ENCODE peak calls at places on chromosomes 2 and 18, in four cellular contexts. One of them, this sample, is unnamed.

GRCh38 chr2:240903191-240904060 is 2.7 kb upstream of the CROCC2 start:
- DNase-seq in tibial nerve: no peak
- DNase-seq in H1: no peak
- DNase-seq in adrenal gland: no peak
- DNase-seq in this sample: no peak

GRCh38 chr2:94870392-94871225 is 621 bp upstream of the TEKT4 start:
- DNase-seq in tibial nerve: no peak
- DNase-seq in H1: no peak
- DNase-seq in adrenal gland: no peak
- DNase-seq in this sample: no peak

GRCh38 chr2:226699321-226699720 is 100.3 kb downstream of the IRS1 start:
- DNase-seq in tibial nerve: peak; percentile 30
- DNase-seq in H1: no peak
- DNase-seq in adrenal gland: peak; percentile 84
- DNase-seq in this sample: peak; percentile 9

GRCh38 chr2:173924285-173924684 is 40.9 kb downstream of the SP3 start:
- DNase-seq in tibial nerve: no peak
- DNase-seq in H1: no peak
- DNase-seq in adrenal gland: no peak
- DNase-seq in this sample: no peak

GRCh38 chr2:231371430-231372054 is 24.0 kb upstream of the B3GNT7 start:
- DNase-seq in tibial nerve: no peak
- DNase-seq in H1: no peak
- DNase-seq in adrenal gland: no peak
- DNase-seq in this sample: no peak

GRCh38 chr18:32276896-32277295 is 87.1 kb downstream of the MEP1B start:
- DNase-seq in tibial nerve: no peak
- DNase-seq in H1: no peak
- DNase-seq in adrenal gland: no peak
- DNase-seq in this sample: no peak

GRCh38 chr2:85511008-85511895 is 27.7 kb upstream of the MAT2A start:
- DNase-seq in tibial nerve: no peak
- DNase-seq in H1: no peak
- DNase-seq in adrenal gland: peak; percentile 51
- DNase-seq in this sample: no peak

GRCh38 chr18:74356959-74357358 is 41.3 kb downstream of the C18orf63 start:
- DNase-seq in tibial nerve: no peak
- DNase-seq in H1: no peak
- DNase-seq in adrenal gland: no peak
- DNase-seq in this sample: no peak

GRCh38 chr18:40006553-40007073 is 1948.4 kb upstream of the PIK3C3 start:
- DNase-seq in tibial nerve: no peak
- DNase-seq in H1: no peak
- DNase-seq in adrenal gland: no peak
- DNase-seq in this sample: no peak

GRCh38 chr2:692349-692748 is 15.1 kb upstream of the TMEM18 start:
- DNase-seq in tibial nerve: no peak
- DNase-seq in H1: no peak
- DNase-seq in adrenal gland: no peak
- DNase-seq in this sample: no peak

GRCh38 chr2:236813806-236814205 is 244.2 kb downstream of the ACKR3 start:
- DNase-seq in tibial nerve: no peak
- DNase-seq in H1: no peak
- DNase-seq in adrenal gland: no peak
- DNase-seq in this sample: no peak

GRCh38 chr2:136116813-136117390 is 1.0 kb downstream of the CXCR4 start:
- DNase-seq in tibial nerve: no peak
- DNase-seq in H1: no peak
- DNase-seq in adrenal gland: peak; percentile 63
- DNase-seq in this sample: no peak

GRCh38 chr2:138267161-138267901 is 234.2 kb upstream of the SPOPL start:
- DNase-seq in tibial nerve: no peak
- DNase-seq in H1: no peak
- DNase-seq in adrenal gland: no peak
- DNase-seq in this sample: no peak

GRCh38 chr2:108396845-108397244 is 19.1 kb downstream of the SULT1C4 start:
- DNase-seq in tibial nerve: peak; percentile 8
- DNase-seq in H1: no peak
- DNase-seq in adrenal gland: peak; percentile 12
- DNase-seq in this sample: no peak

GRCh38 chr2:62741954-62742722 is 36.6 kb downstream of the EHBP1 start:
- DNase-seq in tibial nerve: no peak
- DNase-seq in H1: no peak
- DNase-seq in adrenal gland: no peak
- DNase-seq in this sample: no peak

GRCh38 chr2:60468390-60469085 is 84.9 kb downstream of the BCL11A start:
- DNase-seq in tibial nerve: no peak
- DNase-seq in H1: no peak
- DNase-seq in adrenal gland: peak; percentile 43
- DNase-seq in this sample: no peak

GRCh38 chr18:22822024-22822423 is 111.1 kb upstream of the RBBP8 start:
- DNase-seq in tibial nerve: no peak
- DNase-seq in H1: peak; percentile 79
- DNase-seq in adrenal gland: no peak
- DNase-seq in this sample: peak; percentile 6

GRCh38 chr2:106885981-106886915 is at the start of gene ST6GAL2:
- DNase-seq in tibial nerve: no peak
- DNase-seq in H1: no peak
- DNase-seq in adrenal gland: no peak
- DNase-seq in this sample: no peak

GRCh38 chr2:110655701-110656100 is 22.2 kb downstream of the BUB1 start:
- DNase-seq in tibial nerve: no peak
- DNase-seq in H1: no peak
- DNase-seq in adrenal gland: no peak
- DNase-seq in this sample: no peak

GRCh38 chr2:19801367-19802087 is 100.3 kb downstream of the TTC32 start:
- DNase-seq in tibial nerve: peak; percentile 60
- DNase-seq in H1: no peak
- DNase-seq in adrenal gland: peak; percentile 97
- DNase-seq in this sample: peak; percentile 93

GRCh38 chr2:28360742-28361293 is 31.8 kb upstream of the FOSL2 start:
- DNase-seq in tibial nerve: no peak
- DNase-seq in H1: no peak
- DNase-seq in adrenal gland: peak; percentile 89
- DNase-seq in this sample: peak; percentile 74

GRCh38 chr2:118266086-118266485 is 177.8 kb downstream of the INSIG2 start:
- DNase-seq in tibial nerve: no peak
- DNase-seq in H1: no peak
- DNase-seq in adrenal gland: no peak
- DNase-seq in this sample: no peak

GRCh38 chr18:767084-767882 is 44.8 kb downstream of the YES1 start:
- DNase-seq in tibial nerve: no peak
- DNase-seq in H1: no peak
- DNase-seq in adrenal gland: no peak
- DNase-seq in this sample: no peak
- TF ChIP-seq POLR2A in tibial nerve: no peak
- TF ChIP-seq POLR2A in H1: no peak
- TF ChIP-seq POLR2A in adrenal gland: no peak
- TF ChIP-seq POLR2A in this sample: no peak

DNA sequence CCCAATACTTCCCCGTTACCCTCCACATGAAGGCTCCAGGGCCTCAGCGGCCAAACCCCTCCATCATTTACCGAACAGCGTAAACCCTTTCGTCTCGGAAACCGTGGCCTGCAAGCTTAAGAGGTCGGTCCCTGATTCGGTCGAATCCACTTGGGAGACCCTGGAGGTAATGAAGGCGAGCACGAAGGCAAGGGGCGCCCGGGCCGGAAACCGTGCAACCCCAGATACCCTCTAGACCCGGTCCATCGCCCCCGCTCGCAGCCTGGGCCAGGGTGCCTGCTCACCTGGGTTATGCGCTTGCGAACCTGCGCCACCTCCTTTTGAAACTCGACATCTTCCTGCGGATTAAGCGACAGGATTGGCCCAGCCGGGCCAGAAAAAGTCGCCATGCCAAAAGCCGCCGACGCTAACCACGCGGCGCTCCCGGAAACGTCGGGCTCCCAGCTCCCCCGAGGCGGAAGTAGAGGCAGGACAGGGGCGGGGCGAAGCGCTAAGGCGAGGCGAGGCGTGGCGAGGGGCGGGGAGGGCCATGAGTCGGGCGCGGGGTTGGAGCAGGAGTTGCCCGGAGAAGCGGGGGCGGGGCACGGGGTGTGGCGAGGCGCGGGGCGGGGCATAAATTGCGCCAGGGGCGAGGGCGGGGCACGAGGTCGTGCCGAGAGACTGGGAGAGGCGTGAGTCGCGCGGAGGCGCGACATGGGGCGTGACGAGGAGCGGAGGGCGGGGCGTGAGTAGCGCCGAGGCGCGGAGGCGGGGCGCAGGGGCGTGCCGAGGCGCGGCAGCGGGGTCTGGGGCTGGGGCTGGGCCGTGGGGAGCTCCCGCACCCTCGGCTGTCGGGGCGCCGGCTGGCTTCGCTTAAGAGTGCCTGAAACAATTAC is at the start of gene NIFK:
- DNase-seq in tibial nerve: peak; percentile 99
- DNase-seq in H1: peak; percentile 95
- DNase-seq in adrenal gland: peak; percentile 99
- DNase-seq in this sample: peak; percentile 90
- TF ChIP-seq POLR2A in tibial nerve: peak; percentile 50
- TF ChIP-seq POLR2A in H1: peak; percentile 47
- TF ChIP-seq POLR2A in adrenal gland: peak; percentile 68
- TF ChIP-seq POLR2A in this sample: peak; percentile 71

DNA sequence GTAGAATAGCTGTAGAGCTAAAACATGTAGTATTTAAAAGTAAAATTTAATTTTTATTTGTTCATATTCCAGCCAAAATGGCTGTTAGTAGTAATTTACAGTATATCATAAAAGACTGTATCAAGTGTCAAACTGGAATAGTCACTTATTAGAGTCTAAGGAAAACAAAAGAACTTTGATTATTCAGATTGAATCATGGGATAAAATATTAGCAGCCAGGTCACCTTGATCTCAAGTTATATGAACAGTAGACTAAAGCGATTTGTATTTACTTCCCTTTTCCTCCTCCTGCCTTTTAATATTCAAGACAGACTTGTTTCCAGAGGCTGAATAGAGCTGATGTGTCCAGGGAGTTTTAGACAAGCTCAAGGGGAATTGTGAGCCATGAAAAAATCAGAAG is 54.4 kb downstream of the PMAIP1 start:
- DNase-seq in tibial nerve: no peak
- DNase-seq in H1: no peak
- DNase-seq in adrenal gland: no peak
- DNase-seq in this sample: no peak
- TF ChIP-seq POLR2A in tibial nerve: no peak
- TF ChIP-seq POLR2A in H1: no peak
- TF ChIP-seq POLR2A in adrenal gland: no peak
- TF ChIP-seq POLR2A in this sample: no peak

DNA sequence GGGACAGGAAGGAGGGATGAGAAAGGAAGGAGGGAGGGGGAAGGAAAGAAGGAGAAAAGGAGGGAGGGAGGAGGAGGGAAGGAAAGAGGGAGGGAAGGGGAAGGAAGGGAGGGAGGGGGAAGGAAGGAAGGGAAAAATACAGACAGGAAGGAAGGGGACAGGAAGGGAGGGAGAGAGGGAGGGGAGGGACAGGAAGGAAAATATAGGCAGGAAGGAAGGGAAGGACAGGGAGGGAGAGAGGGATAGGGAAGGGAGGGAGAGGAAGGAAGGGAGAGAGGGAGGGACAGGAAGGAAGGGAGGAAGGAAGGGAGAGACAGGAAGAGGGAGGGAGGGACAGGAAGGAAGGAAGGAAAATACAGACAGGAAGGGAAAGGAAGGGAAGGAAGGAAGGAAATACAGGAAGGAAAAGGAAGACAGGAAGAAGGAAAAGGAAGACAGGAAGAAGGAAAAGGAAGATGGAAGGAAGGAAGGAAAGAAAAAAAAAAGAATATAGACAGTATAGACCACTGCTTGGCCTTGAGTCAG is 63.6 kb downstream of the FEZ2 start:
- DNase-seq in tibial nerve: no peak
- DNase-seq in H1: no peak
- DNase-seq in adrenal gland: no peak
- DNase-seq in this sample: no peak
- TF ChIP-seq POLR2A in tibial nerve: no peak
- TF ChIP-seq POLR2A in H1: no peak
- TF ChIP-seq POLR2A in adrenal gland: no peak
- TF ChIP-seq POLR2A in this sample: no peak

GRCh38 chr2:59353301-59353921 is 1112.3 kb upstream of the FANCL start:
- DNase-seq in tibial nerve: no peak
- DNase-seq in H1: no peak
- DNase-seq in adrenal gland: no peak
- DNase-seq in this sample: no peak

DNA sequence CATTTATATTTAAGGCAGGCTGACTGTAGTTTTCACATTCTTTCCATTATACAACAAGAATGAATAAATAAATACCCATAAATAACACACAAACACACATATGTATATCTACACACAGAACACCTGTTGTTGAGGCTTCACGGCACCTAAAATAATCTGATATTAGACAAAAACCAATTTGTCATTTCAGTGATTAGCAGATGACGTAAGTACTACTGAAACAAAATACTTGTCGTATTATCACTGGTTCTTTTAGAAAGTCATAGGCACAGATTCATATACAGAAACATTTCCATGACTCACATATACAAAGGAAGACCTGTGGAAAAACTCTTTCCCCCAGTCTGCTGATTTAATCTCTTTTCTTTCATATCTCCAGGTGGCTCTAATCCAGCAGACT is 1113.4 kb upstream of the FANCL start:
- DNase-seq in tibial nerve: no peak
- DNase-seq in H1: no peak
- DNase-seq in adrenal gland: no peak
- DNase-seq in this sample: no peak
- TF ChIP-seq POLR2A in tibial nerve: no peak
- TF ChIP-seq POLR2A in H1: no peak
- TF ChIP-seq POLR2A in adrenal gland: no peak
- TF ChIP-seq POLR2A in this sample: no peak

This sample was measured in H54.